ENCODE peak calls at places on chromosome 17, in ten cellular contexts. Q is tibial nerve, X is body of pancreas, C is IMR-90, R is spleen, U is A549, Y is breast epithelium, L is stomach, D is uterus, K is H54. S is an unnamed sample.

GRCh38 chr17:3385869-3386816 is at the start of gene OR3A2:
- DNase-seq in C (no peak), U (no peak), Y (no peak), D (no peak), Q (no peak), R (no peak), X (no peak), K (no peak), L (no peak), S (no peak)

GRCh38 chr17:2266045-2266864 is 37.3 kb downstream of the SMG6 start:
- DNase-seq in R (peak), L (peak), C (no peak), U (no peak), Y (no peak), X (peak), Q (no peak), K (no peak), D (no peak), S (no peak)

GRCh38 chr17:59331929-59332889 is 754 bp downstream of the YPEL2 start:
- DNase-seq in C (no peak), U (no peak), K (peak), R (peak), D (peak), X (peak), L (peak), Y (no peak), Q (peak), S (peak)

GRCh38 chr17:49964539-49965521 is 4.2 kb upstream of the DLX4 start:
- DNase-seq in R (no peak), L (no peak), C (no peak), D (no peak), K (no peak), Y (no peak), X (no peak), U (no peak), Q (no peak), S (no peak)

GRCh38 chr17:77862890-77863813 is 95.4 kb upstream of the TNRC6C start:
- DNase-seq in K (no peak), X (no peak), U (no peak), L (no peak), D (no peak), C (no peak), Y (no peak), R (peak), Q (no peak), S (no peak)

GRCh38 chr17:67109111-67109510 is 64.8 kb downstream of the CACNG1 start:
- DNase-seq in U (no peak), X (no peak), L (no peak), C (no peak), D (no peak), R (no peak), Q (no peak), Y (no peak), K (no peak), S (no peak)

GRCh38 chr17:16653367-16654041 is at the start of gene ZNF624:
- DNase-seq in U (peak), R (peak), K (peak), C (peak), Y (peak), D (peak), X (peak), Q (peak), L (peak), S (peak)

GRCh38 chr17:58381124-58381838 is 29.3 kb upstream of the SUPT4H1 start:
- DNase-seq in U (peak), Y (no peak), C (no peak), R (no peak), X (peak), D (no peak), L (peak), Q (no peak), K (no peak), S (no peak)

GRCh38 chr17:40017422-40018080 is 2.3 kb downstream of the CSF3 start:
- DNase-seq in R (no peak), K (no peak), D (peak), Q (no peak), C (no peak), X (no peak), U (no peak), L (no peak), Y (no peak), S (no peak)

GRCh38 chr17:19867094-19867653 is 562 bp downstream of the ULK2 start:
- DNase-seq in X (peak), L (peak), C (peak), D (peak), Q (peak), Y (peak), R (peak), U (peak), K (peak), S (peak)

GRCh38 chr17:67076290-67076689 is 31.9 kb downstream of the CACNG1 start:
- DNase-seq in X (peak), R (no peak), U (no peak), Y (no peak), D (no peak), Q (no peak), L (no peak), C (no peak), K (no peak), S (no peak)

GRCh38 chr17:42679001-42679491 is 2.3 kb upstream of the PLEKHH3 start:
- DNase-seq in L (peak), Q (peak), K (peak), C (peak), X (peak), D (peak), U (peak), Y (no peak), R (no peak), S (no peak)

GRCh38 chr17:38867179-38867994 is 2.5 kb upstream of the LASP1 start:
- DNase-seq in C (peak), X (peak), Q (peak), R (no peak), Y (no peak), K (no peak), U (peak), L (peak), D (peak), S (peak)

GRCh38 chr17:17824780-17825614 is 11.8 kb downstream of the SREBF1 start:
- DNase-seq in K (no peak), R (no peak), D (no peak), U (no peak), Y (no peak), C (no peak), X (peak), L (no peak), Q (no peak), S (peak)

GRCh38 chr17:60167095-60167741 is 17.4 kb downstream of the CA4 start:
- DNase-seq in R (no peak), D (no peak), L (peak), K (no peak), C (no peak), Q (no peak), X (peak), Y (no peak), U (no peak), S (no peak)

GRCh38 chr17:34024303-34025178 is 230.5 kb upstream of the CCL2 start:
- DNase-seq in Q (no peak), R (no peak), K (no peak), C (no peak), U (no peak), D (no peak), L (no peak), X (no peak), Y (no peak), S (no peak)

GRCh38 chr17:64107517-64108235 is 22.3 kb downstream of the ERN1 start:
- DNase-seq in Q (no peak), C (no peak), D (no peak), L (no peak), K (no peak), U (no peak), X (peak), Y (no peak), R (no peak), S (no peak)

DNA sequence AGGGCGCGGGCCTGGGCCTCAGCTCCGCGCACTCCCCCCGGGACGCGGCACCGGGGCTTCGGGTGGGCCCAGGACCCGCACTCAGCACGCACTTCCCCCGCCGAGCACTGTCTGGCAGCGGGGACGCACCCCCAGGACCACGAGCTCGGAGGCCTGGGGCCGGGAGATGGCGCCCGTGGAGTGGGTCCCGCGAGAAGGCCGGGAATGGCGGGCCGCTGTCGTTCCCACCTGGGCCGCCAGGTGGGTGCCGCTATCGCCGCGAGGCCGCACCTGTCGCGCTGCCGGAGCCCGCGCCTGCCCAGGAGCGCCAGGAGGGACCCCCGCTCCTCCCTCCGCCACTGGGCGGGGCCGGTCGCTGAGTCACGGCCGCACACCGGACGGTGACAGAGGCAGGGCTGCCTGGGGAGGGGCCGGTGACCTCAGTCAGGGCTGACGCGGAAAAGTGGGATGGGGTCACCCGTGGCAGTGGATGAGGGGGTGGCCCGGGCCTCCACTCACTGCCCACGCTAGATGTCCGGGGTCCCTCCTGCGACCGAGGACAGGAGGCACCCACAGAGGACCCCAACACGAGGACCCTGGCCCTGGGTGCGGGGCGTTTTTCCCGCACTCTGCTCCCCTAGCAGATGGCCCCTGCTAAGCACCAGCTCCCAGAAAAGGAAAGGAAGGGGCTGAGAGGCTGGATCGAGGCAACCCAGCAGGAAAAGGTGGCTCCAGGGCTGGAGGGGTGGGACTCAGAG is 6.9 kb upstream of the ACTG1 start:
- DNase-seq in K (no peak), U (peak), D (peak), Y (peak), C (no peak), R (peak), L (peak), X (peak), Q (no peak), S (no peak)
- TF ChIP-seq POLR2A in K (no peak), U (peak), D (no peak), Y (no peak), C (no peak), R (no peak), L (no peak), X (peak), Q (no peak), S (no peak)

DNA sequence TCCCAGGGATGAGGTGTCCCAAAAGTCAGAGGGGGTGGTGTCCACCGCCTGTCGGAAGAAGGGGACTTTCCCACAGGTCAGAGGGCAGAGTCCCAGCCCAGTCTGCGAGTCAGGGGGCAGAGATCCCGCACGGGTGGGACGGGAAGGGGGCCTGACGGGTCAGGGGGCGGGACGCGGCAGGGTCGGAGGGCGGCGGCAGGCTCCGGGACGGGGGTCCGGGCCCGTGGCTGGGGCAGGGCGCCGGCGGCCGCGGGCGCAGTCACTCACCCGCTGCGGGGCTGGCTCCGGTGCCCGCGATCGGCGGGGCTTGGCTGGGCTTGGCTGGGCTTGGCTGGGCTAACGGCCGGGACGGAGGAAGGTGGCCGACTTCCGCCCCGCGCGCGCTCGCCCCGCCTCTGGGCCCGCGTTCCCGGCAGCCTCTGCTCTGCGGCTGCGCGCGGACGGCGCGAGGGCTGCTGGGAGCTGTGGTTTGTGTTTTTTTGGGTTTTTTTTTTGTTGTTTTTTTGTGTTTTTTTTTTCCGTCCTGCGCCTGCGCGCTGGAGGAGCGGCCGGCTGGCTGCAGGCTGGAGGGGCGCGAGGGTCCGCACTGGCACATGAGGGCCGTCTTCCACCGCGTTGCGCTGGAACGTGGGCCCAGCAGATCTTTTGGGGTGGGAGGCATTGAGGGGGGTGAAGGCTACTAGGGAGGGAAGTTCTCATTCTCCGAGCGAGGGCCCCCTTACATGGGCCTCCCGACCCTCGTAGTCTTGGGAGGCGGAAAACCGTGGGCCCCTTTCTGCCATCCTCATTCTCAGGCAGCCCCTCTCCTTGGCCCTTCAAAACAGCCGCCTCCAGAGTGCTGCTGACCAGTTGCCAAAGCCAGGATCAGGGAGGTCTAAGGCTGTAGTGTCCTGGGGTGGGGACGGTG is at the start of gene CANT1:
- DNase-seq in C (peak), Y (peak), K (peak), X (peak), U (peak), L (peak), D (peak), Q (peak), R (peak), S (peak)
- TF ChIP-seq POLR2A in C (peak), Y (peak), K (peak), X (peak), U (peak), L (no peak), D (peak), Q (no peak), R (no peak), S (no peak)

GRCh38 chr17:82716383-82717181 is at the start of gene FN3KRP:
- DNase-seq in K (peak), Y (peak), U (peak), L (peak), R (peak), C (peak), D (peak), Q (peak), X (peak), S (peak)
- TF ChIP-seq POLR2A in K (peak), Y (no peak), U (peak), L (no peak), R (no peak), C (peak), D (peak), Q (no peak), X (peak), S (peak)

GRCh38 chr17:55887531-55887930 is 136.7 kb downstream of the PCTP start:
- DNase-seq in L (no peak), C (no peak), U (no peak), D (no peak), R (no peak), X (no peak), Y (no peak), Q (no peak), K (no peak), S (no peak)

DNA sequence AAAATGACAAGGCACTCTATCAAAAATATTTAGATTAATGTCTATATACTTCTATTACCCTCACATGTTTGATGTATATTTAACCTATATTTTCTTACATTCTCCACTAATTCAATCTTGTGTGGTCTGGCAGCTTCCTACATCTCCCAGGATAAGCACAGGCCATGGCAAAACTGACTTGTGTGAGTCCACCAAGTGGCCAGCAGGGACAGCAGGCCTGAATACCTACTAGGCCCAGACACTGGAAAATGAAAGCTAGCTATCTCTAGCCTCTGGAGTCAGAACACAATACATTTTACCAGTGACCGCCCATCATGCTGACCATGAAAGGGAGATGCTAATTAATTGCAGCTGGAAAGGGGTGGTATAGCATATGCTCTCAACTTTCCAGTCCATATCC is 132.3 kb downstream of the PCTP start:
- DNase-seq in K (no peak), Y (no peak), C (no peak), U (peak), Q (no peak), R (no peak), X (no peak), D (no peak), L (no peak), S (no peak)
- TF ChIP-seq POLR2A in K (no peak), Y (no peak), C (no peak), U (no peak), Q (no peak), R (no peak), X (no peak), D (no peak), L (no peak), S (no peak)

GRCh38 chr17:28746611-28747045 is 2.8 kb downstream of the TRAF4 start:
- DNase-seq in L (peak), Y (no peak), C (no peak), Q (no peak), U (no peak), K (no peak), D (no peak), X (peak), R (peak), S (no peak)

GRCh38 chr17:28747046-28747691 is 3.4 kb downstream of the TRAF4 start:
- DNase-seq in K (no peak), U (no peak), D (no peak), C (no peak), R (peak), X (peak), L (peak), Q (no peak), Y (peak), S (no peak)

GRCh38 chr17:28748852-28749515 is 5.2 kb downstream of the TRAF4 start:
- DNase-seq in R (peak), Y (no peak), K (no peak), L (no peak), D (no peak), Q (no peak), C (no peak), U (no peak), X (peak), S (no peak)

GRCh38 chr17:28749516-28750177 is 5.8 kb downstream of the TRAF4 start:
- DNase-seq in L (no peak), C (no peak), U (no peak), Y (no peak), Q (no peak), D (no peak), X (no peak), K (no peak), R (peak), S (no peak)

GRCh38 chr17:28747801-28748750 is 4.3 kb downstream of the TRAF4 start:
- DNase-seq in K (no peak), Y (no peak), Q (no peak), L (no peak), X (peak), C (no peak), D (no peak), R (peak), U (no peak), S (no peak)
- TF ChIP-seq POLR2A in K (no peak), Y (no peak), Q (no peak), L (no peak), X (no peak), C (no peak), D (no peak), R (no peak), U (no peak), S (no peak)

GRCh38 chr17:4856271-4856936 is 23.3 kb downstream of the MINK1 start:
- DNase-seq in X (no peak), L (no peak), K (no peak), U (no peak), C (no peak), R (no peak), Q (no peak), Y (no peak), D (no peak), S (no peak)
- TF ChIP-seq POLR2A in X (no peak), L (no peak), K (no peak), U (no peak), C (no peak), R (no peak), Q (no peak), Y (no peak), D (no peak), S (no peak)

S was measured in sigmoid colon.